ENCODE peak calls at places on chromosomes 7 and 10, in nine cellular contexts. U is activated naive CD4-positive, alpha-beta T cell; K is GM20000; G is left lung; E is cardiac fibroblast; P is stimulated activated CD8-positive, alpha-beta memory T cell treated with anti-CD3 and anti-CD28 coated beads, Interleukin-12 subunit alpha, Interleukin-12 subunit beta, amount 100 ng/mL, for 1 hour; D is activated CD4-positive, alpha-beta T cell treated with anti-CD3 and anti-CD28 coated beads for 48 hours; F is stromal cell of bone marrow; C is substantia nigra. L is an unnamed sample.

GRCh38 chr7:149854611-149855367 is 16.6 kb downstream of the ZNF862 start:
- DNase-seq in D (no peak), P (no peak), C (no peak), G (no peak), F (no peak), K (no peak), U (peak; percentile 40), E (no peak), L (no peak)

GRCh38 chr7:50292165-50292757 is 12.3 kb upstream of the IKZF1 start:
- DNase-seq in F (no peak), D (no peak), E (no peak), P (no peak), K (no peak), U (no peak), G (no peak), C (no peak), L (no peak)

GRCh38 chr10:73759512-73760115 is 15.4 kb downstream of the SEC24C start:
- DNase-seq in F (no peak), E (no peak), G (peak; percentile 85), U (peak; percentile 10), C (no peak), P (peak; percentile 16), D (peak; percentile 35), K (no peak), L (no peak)

GRCh38 chr10:129851941-129852650 is 112.0 kb downstream of the EBF3 start:
- DNase-seq in P (no peak), D (no peak), K (no peak), C (no peak), E (no peak), F (no peak), U (no peak), G (no peak), L (no peak)

GRCh38 chr7:66245008-66245407 is 39.9 kb downstream of the TPST1 start:
- DNase-seq in F (no peak), C (no peak), U (no peak), P (no peak), G (no peak), K (no peak), E (no peak), D (no peak), L (no peak)

GRCh38 chr7:4837814-4838625 is 23.8 kb downstream of the PAPOLB start:
- DNase-seq in E (no peak), D (no peak), P (no peak), C (no peak), U (no peak), F (no peak), K (no peak), G (no peak), L (no peak)

GRCh38 chr10:131891196-131891928 is 9.4 kb upstream of the PPP2R2D start:
- DNase-seq in E (no peak), K (no peak), P (no peak), D (no peak), F (no peak), C (no peak), G (peak; percentile 68), U (no peak), L (no peak)

GRCh38 chr7:90166153-90166552 is 11.9 kb downstream of the STEAP1 start:
- DNase-seq in F (no peak), K (no peak), C (no peak), P (no peak), G (no peak), U (no peak), E (no peak), D (no peak), L (no peak)

GRCh38 chr7:2577914-2578680 is 19.3 kb downstream of the IQCE start:
- DNase-seq in U (no peak), C (no peak), K (no peak), G (peak; percentile 41), P (no peak), F (no peak), D (no peak), E (no peak), L (no peak)

L was measured in pulmonary artery endothelial cell.